ENCODE peak calls at places on chromosomes 4 and X, in seven cellular contexts. One of them, this sample, is unnamed.

GRCh38 chrX:13719192-13719856 is 15.1 kb downstream of the TRAPPC2 start:
- DNase-seq in HFFc6: no peak
- DNase-seq in WERI-Rb-1: no peak
- DNase-seq in tibial artery: no peak
- DNase-seq in cardiac fibroblast: no peak
- DNase-seq in mammary epithelial cell: no peak
- DNase-seq in body of pancreas: no peak
- DNase-seq in this sample: no peak

GRCh38 chr4:88792268-88792781 is 94.7 kb upstream of the NAP1L5 start:
- DNase-seq in mammary epithelial cell: peak
- DNase-seq in tibial artery: no peak
- DNase-seq in HFFc6: peak
- DNase-seq in WERI-Rb-1: no peak
- DNase-seq in cardiac fibroblast: peak
- DNase-seq in body of pancreas: no peak
- DNase-seq in this sample: no peak

GRCh38 chrX:57286507-57287251 is at the start of gene FAAH2:
- DNase-seq in cardiac fibroblast: no peak
- DNase-seq in tibial artery: no peak
- DNase-seq in body of pancreas: peak
- DNase-seq in WERI-Rb-1: no peak
- DNase-seq in HFFc6: no peak
- DNase-seq in mammary epithelial cell: peak
- DNase-seq in this sample: no peak

GRCh38 chr4:7817877-7818675 is 121.6 kb downstream of the AFAP1 start:
- DNase-seq in mammary epithelial cell: no peak
- DNase-seq in body of pancreas: peak
- DNase-seq in HFFc6: no peak
- DNase-seq in WERI-Rb-1: no peak
- DNase-seq in tibial artery: no peak
- DNase-seq in cardiac fibroblast: peak
- DNase-seq in this sample: no peak

GRCh38 chrX:100648601-100649417 is 4.8 kb downstream of the SRPX2 start:
- DNase-seq in tibial artery: no peak
- DNase-seq in HFFc6: peak
- DNase-seq in body of pancreas: peak
- DNase-seq in WERI-Rb-1: no peak
- DNase-seq in cardiac fibroblast: peak
- DNase-seq in mammary epithelial cell: no peak
- DNase-seq in this sample: no peak

GRCh38 chr4:152485726-152486276 is 50.1 kb downstream of the FBXW7 start:
- DNase-seq in WERI-Rb-1: no peak
- DNase-seq in tibial artery: no peak
- DNase-seq in mammary epithelial cell: peak
- DNase-seq in body of pancreas: peak
- DNase-seq in cardiac fibroblast: peak
- DNase-seq in HFFc6: peak
- DNase-seq in this sample: no peak

GRCh38 chr4:76680934-76681333 is 217.0 kb downstream of the SOWAHB start:
- DNase-seq in cardiac fibroblast: no peak
- DNase-seq in HFFc6: no peak
- DNase-seq in body of pancreas: no peak
- DNase-seq in WERI-Rb-1: no peak
- DNase-seq in mammary epithelial cell: no peak
- DNase-seq in tibial artery: no peak
- DNase-seq in this sample: no peak

GRCh38 chrX:125782184-125782583 is 383.9 kb downstream of the DCAF12L2 start:
- DNase-seq in tibial artery: no peak
- DNase-seq in WERI-Rb-1: no peak
- DNase-seq in body of pancreas: no peak
- DNase-seq in cardiac fibroblast: no peak
- DNase-seq in mammary epithelial cell: no peak
- DNase-seq in HFFc6: no peak
- DNase-seq in this sample: no peak

DNA sequence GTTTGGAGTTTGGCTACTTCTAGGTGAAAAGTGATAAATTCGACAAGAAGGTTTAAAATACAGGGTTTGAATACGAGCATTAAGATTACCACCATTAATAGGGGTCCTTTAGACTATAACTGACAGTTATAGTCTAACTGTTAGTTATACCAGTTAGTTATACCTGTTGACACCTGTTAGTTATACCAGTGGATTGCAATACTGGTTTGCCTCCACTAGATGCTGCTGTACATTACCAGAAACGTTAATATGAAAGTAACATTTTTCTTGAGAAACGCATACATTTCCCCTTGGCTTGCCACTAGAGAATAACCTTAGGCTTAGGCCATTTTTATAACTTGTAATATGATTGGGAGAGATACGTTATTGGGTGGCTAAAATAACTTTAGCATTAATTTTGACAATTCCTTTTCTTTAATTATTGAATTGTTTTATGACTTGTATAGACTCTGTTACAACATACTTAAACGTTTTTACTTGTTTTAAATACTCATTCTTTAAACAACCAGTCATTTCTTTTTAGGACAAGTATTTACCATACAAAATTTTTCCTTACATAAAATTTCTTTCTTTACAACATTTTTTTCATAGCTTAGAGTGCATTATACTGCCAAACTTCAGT is 911.2 kb downstream of the FSTL5 start:
- DNase-seq in HFFc6: no peak
- DNase-seq in tibial artery: no peak
- DNase-seq in cardiac fibroblast: peak
- DNase-seq in body of pancreas: peak
- DNase-seq in mammary epithelial cell: peak
- DNase-seq in WERI-Rb-1: peak
- DNase-seq in this sample: no peak
- TF ChIP-seq CTCF in HFFc6: peak
- TF ChIP-seq CTCF in tibial artery: no peak
- TF ChIP-seq CTCF in cardiac fibroblast: peak
- TF ChIP-seq CTCF in body of pancreas: peak
- TF ChIP-seq CTCF in mammary epithelial cell: peak
- TF ChIP-seq CTCF in WERI-Rb-1: peak
- TF ChIP-seq CTCF in this sample: peak

GRCh38 chr4:82528868-82529267 is 32.9 kb downstream of the TMEM150C start:
- DNase-seq in HFFc6: no peak
- DNase-seq in WERI-Rb-1: no peak
- DNase-seq in mammary epithelial cell: no peak
- DNase-seq in cardiac fibroblast: no peak
- DNase-seq in body of pancreas: peak
- DNase-seq in tibial artery: no peak
- DNase-seq in this sample: no peak
- TF ChIP-seq CTCF in HFFc6: no peak
- TF ChIP-seq CTCF in WERI-Rb-1: no peak
- TF ChIP-seq CTCF in mammary epithelial cell: no peak
- TF ChIP-seq CTCF in cardiac fibroblast: no peak
- TF ChIP-seq CTCF in body of pancreas: no peak
- TF ChIP-seq CTCF in tibial artery: no peak
- TF ChIP-seq CTCF in this sample: no peak

DNA sequence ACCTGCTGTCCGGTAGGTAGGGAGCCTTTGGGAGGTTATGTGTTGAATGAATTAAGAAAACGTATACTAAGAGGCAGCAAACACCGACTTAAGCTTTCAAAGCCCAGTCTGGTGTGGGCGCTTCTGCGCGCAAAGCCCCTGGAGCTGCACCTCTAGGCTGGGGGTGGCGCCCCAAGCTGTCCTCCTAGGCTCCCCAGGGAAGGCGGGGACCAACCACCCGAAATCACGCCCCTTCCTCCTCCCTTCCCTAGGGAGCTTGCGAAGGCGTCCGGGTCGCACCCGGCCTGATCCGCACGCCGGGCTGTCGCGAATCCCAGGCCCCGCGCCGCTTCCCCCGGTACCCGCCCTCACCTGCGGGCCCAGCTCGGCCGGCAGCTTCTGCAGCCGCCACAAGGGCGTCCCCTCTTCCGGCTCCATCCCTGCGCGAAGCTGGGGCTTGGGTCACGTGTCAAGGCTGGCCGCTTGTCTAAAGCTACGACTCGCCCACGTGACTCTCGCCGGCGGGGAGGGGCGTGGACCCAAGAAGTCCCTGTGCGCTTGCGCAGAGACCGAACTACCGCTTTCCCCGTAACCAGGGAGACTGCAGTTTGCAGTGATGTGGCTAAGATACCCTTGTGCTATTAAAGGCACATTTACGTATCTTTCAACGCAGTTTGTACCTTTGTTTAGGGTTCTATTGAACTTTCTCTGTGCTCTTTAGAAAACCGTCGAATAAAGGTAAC is at the start of gene COMMD8:
- DNase-seq in cardiac fibroblast: peak
- DNase-seq in body of pancreas: peak
- DNase-seq in WERI-Rb-1: peak
- DNase-seq in mammary epithelial cell: peak
- DNase-seq in HFFc6: peak
- DNase-seq in tibial artery: peak
- DNase-seq in this sample: peak
- TF ChIP-seq CTCF in cardiac fibroblast: peak
- TF ChIP-seq CTCF in body of pancreas: no peak
- TF ChIP-seq CTCF in WERI-Rb-1: peak
- TF ChIP-seq CTCF in mammary epithelial cell: peak
- TF ChIP-seq CTCF in HFFc6: peak
- TF ChIP-seq CTCF in tibial artery: peak
- TF ChIP-seq CTCF in this sample: peak

GRCh38 chr4:121454251-121454979 is 73.6 kb upstream of the QRFPR start:
- DNase-seq in body of pancreas: no peak
- DNase-seq in HFFc6: no peak
- DNase-seq in cardiac fibroblast: no peak
- DNase-seq in mammary epithelial cell: no peak
- DNase-seq in tibial artery: no peak
- DNase-seq in WERI-Rb-1: no peak
- DNase-seq in this sample: no peak
- TF ChIP-seq CTCF in body of pancreas: no peak
- TF ChIP-seq CTCF in HFFc6: no peak
- TF ChIP-seq CTCF in cardiac fibroblast: no peak
- TF ChIP-seq CTCF in mammary epithelial cell: no peak
- TF ChIP-seq CTCF in tibial artery: no peak
- TF ChIP-seq CTCF in WERI-Rb-1: no peak
- TF ChIP-seq CTCF in this sample: no peak

GRCh38 chrX:96684339-96685204 is at the start of gene DIAPH2:
- DNase-seq in cardiac fibroblast: peak
- DNase-seq in mammary epithelial cell: peak
- DNase-seq in tibial artery: peak
- DNase-seq in HFFc6: peak
- DNase-seq in body of pancreas: peak
- DNase-seq in WERI-Rb-1: peak
- DNase-seq in this sample: peak
- TF ChIP-seq CTCF in cardiac fibroblast: peak
- TF ChIP-seq CTCF in mammary epithelial cell: peak
- TF ChIP-seq CTCF in tibial artery: peak
- TF ChIP-seq CTCF in HFFc6: peak
- TF ChIP-seq CTCF in body of pancreas: no peak
- TF ChIP-seq CTCF in WERI-Rb-1: peak
- TF ChIP-seq CTCF in this sample: no peak

DNA sequence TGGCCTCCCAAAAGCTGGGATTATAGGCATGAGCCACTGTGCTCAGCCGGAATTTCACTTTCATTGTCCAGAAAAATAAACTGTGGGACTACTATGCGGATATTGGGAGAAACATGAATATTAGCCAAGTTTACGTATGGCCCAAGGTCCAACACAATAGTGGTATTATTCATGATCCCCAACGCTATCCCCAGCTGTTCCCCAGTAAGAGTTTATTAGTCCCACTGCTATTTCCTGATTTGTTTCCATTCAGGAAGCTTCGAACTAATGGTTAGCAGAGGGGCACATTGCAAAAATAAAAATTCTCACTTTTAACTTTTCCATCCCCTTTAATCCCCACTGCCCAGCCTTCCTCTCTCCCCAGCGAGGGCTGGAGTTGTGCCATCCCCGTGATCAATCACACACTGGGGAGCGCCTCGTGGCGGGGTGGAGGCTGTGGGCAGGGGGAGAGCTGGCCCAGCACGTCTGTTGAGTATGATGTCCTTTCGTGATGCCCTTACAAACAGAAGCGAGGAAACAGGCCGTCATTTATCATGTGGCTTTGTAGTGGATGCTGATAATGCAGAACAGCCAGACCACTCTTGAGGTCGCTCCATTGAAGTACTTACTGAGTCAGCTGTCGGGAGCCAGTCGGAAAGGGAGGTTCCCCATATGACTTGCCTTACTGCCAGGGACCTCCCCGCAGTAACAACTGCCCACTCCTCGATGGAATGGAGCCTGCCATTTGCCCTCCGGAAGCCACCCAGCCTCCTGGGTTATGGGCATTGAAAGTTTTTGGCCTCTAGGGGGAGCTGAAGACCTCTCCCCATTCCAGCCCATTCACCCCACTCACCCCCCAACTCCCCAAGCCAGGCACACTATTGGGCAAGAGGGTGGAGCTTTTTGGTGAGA is 117.0 kb downstream of the KDR start:
- DNase-seq in WERI-Rb-1: peak
- DNase-seq in mammary epithelial cell: no peak
- DNase-seq in HFFc6: no peak
- DNase-seq in body of pancreas: no peak
- DNase-seq in cardiac fibroblast: peak
- DNase-seq in tibial artery: no peak
- DNase-seq in this sample: no peak
- TF ChIP-seq CTCF in WERI-Rb-1: peak
- TF ChIP-seq CTCF in mammary epithelial cell: peak
- TF ChIP-seq CTCF in HFFc6: peak
- TF ChIP-seq CTCF in body of pancreas: no peak
- TF ChIP-seq CTCF in cardiac fibroblast: peak
- TF ChIP-seq CTCF in tibial artery: no peak
- TF ChIP-seq CTCF in this sample: peak

GRCh38 chr4:30380404-30380998 is 339.7 kb upstream of the PCDH7 start:
- DNase-seq in WERI-Rb-1: peak
- DNase-seq in cardiac fibroblast: peak
- DNase-seq in tibial artery: no peak
- DNase-seq in HFFc6: peak
- DNase-seq in body of pancreas: peak
- DNase-seq in mammary epithelial cell: peak
- DNase-seq in this sample: no peak
- TF ChIP-seq CTCF in WERI-Rb-1: peak
- TF ChIP-seq CTCF in cardiac fibroblast: peak
- TF ChIP-seq CTCF in tibial artery: peak
- TF ChIP-seq CTCF in HFFc6: peak
- TF ChIP-seq CTCF in body of pancreas: peak
- TF ChIP-seq CTCF in mammary epithelial cell: peak
- TF ChIP-seq CTCF in this sample: peak

DNA sequence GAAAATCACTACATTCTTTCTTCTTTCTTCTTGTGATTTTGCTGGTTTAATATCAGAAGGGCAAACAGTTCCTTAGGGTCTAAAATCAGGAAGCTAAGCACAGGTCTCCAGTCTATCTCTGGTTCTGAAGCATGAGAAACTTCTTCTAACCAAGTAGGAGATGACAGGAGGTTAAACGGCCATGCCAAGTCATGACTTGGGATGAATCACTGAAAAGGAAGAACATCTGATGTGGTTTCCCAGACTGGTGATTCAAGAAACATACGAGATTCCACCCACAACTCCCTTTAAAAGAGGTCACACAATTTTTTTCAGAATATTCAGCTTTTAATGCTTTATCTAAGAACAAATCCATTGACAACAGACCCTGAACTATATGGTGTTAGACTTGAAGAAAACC is 684.0 kb upstream of the PRKX start:
- DNase-seq in mammary epithelial cell: peak
- DNase-seq in cardiac fibroblast: no peak
- DNase-seq in body of pancreas: no peak
- DNase-seq in HFFc6: no peak
- DNase-seq in WERI-Rb-1: no peak
- DNase-seq in tibial artery: no peak
- DNase-seq in this sample: no peak
- TF ChIP-seq CTCF in mammary epithelial cell: no peak
- TF ChIP-seq CTCF in cardiac fibroblast: no peak
- TF ChIP-seq CTCF in body of pancreas: no peak
- TF ChIP-seq CTCF in HFFc6: no peak
- TF ChIP-seq CTCF in WERI-Rb-1: no peak
- TF ChIP-seq CTCF in tibial artery: no peak
- TF ChIP-seq CTCF in this sample: no peak